ENCODE peak calls at places on chromosomes 2 and 18, in seven cellular contexts. W is left ventricle myocardium inferior; R is fibroblast of lung; N is mammary epithelial cell; P is body of pancreas; X is naive thymus-derived CD4-positive, alpha-beta T cell; V is spleen. T is an unnamed sample.
A peak's percentile ranks its signal among the peaks of the same experiment; 100 is the strongest.

GRCh38 chr2:34096552-34097171 is 497.6 kb upstream of the FAM98A start:
- DNase-seq in R (peak; percentile 51), P (peak; percentile 71), X (peak; percentile 10), V (no peak), N (peak; percentile 47), W (no peak), T (peak; percentile 43)

GRCh38 chr2:221289389-221289788 is 282.7 kb downstream of the EPHA4 start:
- DNase-seq in W (no peak), N (no peak), V (no peak), R (peak; percentile 60), X (no peak), P (no peak), T (peak; percentile 5)

GRCh38 chr18:62434798-62435197 is 88.0 kb upstream of the ZCCHC2 start:
- DNase-seq in N (no peak), X (no peak), V (no peak), R (no peak), P (no peak), W (no peak), T (no peak)

GRCh38 chr18:2932247-2933181 is 80.4 kb downstream of the LPIN2 start:
- DNase-seq in X (peak; percentile 70), P (peak; percentile 52), N (peak; percentile 29), W (no peak), R (peak; percentile 45), V (no peak), T (no peak)

GRCh38 chr18:46213295-46213694 is 109.1 kb downstream of the HAUS1 start:
- DNase-seq in P (no peak), X (peak; percentile 20), W (no peak), R (no peak), N (no peak), V (no peak), T (no peak)

GRCh38 chr2:27624943-27625342 is 3.9 kb downstream of the CCDC121 start:
- DNase-seq in R (no peak), W (no peak), N (no peak), X (no peak), V (no peak), P (no peak), T (no peak)

GRCh38 chr2:235460548-235461047 is 33.2 kb upstream of the AGAP1 start:
- DNase-seq in W (no peak), R (no peak), P (no peak), V (no peak), X (no peak), N (no peak), T (no peak)

GRCh38 chr18:56386856-56387255 is 251.5 kb downstream of the TXNL1 start:
- DNase-seq in N (no peak), V (no peak), X (no peak), R (no peak), W (no peak), P (no peak), T (no peak)

GRCh38 chr18:21074336-21075323 is 37.0 kb downstream of the ROCK1 start:
- DNase-seq in R (no peak), W (no peak), X (no peak), N (peak; percentile 66), V (no peak), P (no peak), T (peak; percentile 78)

DNA sequence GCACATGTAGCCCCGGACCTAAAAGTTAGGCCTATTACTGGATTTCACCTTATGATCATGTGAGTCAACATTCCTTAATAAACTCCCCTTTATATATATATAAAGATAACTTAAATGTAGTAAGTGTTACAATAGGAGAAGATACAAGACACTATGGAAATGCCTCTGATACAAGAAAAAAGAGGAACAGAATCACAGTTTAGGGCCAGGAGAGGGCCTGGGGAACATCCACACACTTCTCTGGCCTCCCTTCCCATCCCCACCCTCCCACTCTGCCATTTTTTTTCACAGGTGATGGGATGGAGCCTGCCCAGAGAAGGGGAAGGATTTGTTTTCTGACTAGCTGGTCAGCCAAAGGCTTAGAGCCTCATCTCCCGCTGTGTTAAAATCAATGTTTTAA is 6.4 kb downstream of the CDC42EP3 start:
- DNase-seq in W (no peak), V (no peak), P (no peak), R (no peak), X (no peak), N (no peak), T (no peak)
- H3K4me1 ChIP-seq in W (peaks cover 99% of the 10 kb centered on the region), V (peaks cover 24% of the 10 kb centered on the region), P (peaks cover 23% of the 10 kb centered on the region), R (peaks cover 5% of the 10 kb centered on the region), X (peaks cover 45% of the 10 kb centered on the region), N (peaks cover 21% of the 10 kb centered on the region), T (peaks cover 9% of the 10 kb centered on the region)

DNA sequence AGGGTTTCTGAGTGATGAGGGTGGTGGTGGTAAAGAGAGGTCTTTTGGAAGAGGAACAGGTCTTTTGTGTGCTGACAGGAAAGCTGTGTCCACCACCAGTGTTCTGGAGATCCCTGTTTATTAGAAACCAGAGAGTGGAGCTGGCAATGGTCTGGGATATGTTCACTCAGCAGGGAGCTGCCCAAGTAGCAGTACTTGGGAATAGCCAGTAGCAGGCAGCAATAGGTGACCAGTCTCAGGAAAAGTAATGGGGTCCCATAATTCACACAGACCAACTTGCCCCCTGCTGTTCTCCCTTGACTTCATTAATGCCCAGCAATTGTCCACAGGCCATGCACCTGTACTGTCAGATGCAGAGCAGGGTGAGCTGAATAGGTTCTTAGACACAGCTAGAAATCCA is 1.8 kb downstream of the TSPYL6 start:
- DNase-seq in X (no peak), R (no peak), W (no peak), N (no peak), V (no peak), P (no peak), T (no peak)
- H3K27ac ChIP-seq in X (no peak overlapping the region), R (no peak overlapping the region), W (no peak overlapping the region), N (no peak overlapping the region), V (no peak overlapping the region), P (no peak overlapping the region), T (no peak overlapping the region)

DNA sequence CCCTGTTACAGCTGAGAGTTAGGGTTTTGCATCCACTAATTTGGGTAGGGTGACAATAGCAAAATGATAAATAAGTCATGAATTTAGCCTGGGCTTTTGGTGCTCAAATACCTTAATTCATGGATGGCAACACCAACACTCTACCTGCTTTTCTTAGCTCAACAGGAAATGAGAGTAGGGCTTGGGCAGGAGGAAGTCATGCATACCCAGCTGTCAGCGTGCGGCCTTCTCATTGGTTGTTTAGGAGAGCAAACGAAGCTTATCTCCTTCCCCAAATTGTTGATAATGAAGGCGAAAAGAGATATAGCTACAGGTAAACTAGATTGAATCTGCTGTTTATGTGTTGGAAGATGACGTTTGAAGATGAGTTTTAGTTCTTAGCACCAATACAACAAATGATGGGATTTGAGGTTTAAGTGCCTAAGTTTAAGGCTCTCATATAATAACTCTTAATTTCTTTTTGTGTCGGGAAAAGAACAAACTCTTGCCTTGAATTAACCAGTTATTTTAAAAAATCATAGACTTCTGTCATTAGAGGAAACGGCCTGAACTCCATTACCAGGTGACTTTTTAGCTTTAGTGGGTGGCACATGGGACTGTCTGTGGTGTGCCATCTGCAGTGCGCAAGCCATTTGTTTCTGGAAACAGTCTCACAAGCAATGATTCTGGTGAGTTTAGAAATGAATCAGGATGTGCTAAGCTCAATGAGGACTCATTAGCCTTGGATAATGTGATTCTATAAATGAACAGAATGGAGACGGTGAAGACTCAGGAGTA is 19.7 kb downstream of the MAP4K4 start:
- DNase-seq in P (no peak), V (peak; percentile 88), N (no peak), X (peak; percentile 65), W (no peak), R (no peak), T (no peak)
- H3K4me1 ChIP-seq in P (peaks cover 6% of the 10 kb centered on the region), V (peaks cover 53% of the 10 kb centered on the region), N (peaks cover 17% of the 10 kb centered on the region), X (peaks cover 53% of the 10 kb centered on the region), W (peaks cover 90% of the 10 kb centered on the region), R (peaks cover 22% of the 10 kb centered on the region), T (peaks cover 9% of the 10 kb centered on the region)

GRCh38 chr18:11137400-11137799 is 12.0 kb downstream of the PIEZO2 start:
- DNase-seq in V (no peak), W (no peak), P (peak; percentile 75), R (no peak), N (no peak), X (no peak), T (no peak)

DNA sequence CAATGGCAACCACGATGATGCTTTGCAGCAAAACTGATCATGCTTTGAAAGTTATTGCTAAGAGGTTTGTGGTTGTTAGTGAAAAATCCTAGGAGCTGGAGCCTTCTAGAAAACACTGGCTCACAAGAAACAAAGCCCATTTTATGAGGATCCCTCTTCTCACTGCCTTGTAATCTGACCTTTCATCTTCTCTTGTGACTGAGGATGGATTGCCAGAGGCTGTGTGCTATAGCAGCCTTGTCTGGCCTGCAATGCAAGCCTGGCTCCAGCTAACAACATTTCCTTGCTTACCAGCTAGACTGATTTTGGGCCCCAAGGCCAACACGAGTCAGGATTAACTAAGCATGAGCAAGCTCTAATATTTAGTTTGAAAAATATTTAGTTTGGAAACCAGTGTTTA is 13.1 kb downstream of the PIEZO2 start:
- DNase-seq in R (no peak), N (no peak), P (no peak), X (no peak), V (no peak), W (no peak), T (no peak)
- H3K27ac ChIP-seq in R (no peak overlapping the region), N (no peak overlapping the region), P (no peak overlapping the region), X (no peak overlapping the region), V (no peak overlapping the region), W (no peak overlapping the region), T (no peak overlapping the region)

GRCh38 chr2:11288431-11288830 is 56.0 kb downstream of the ROCK2 start:
- DNase-seq in R (no peak), X (no peak), W (no peak), V (no peak), P (no peak), N (no peak), T (no peak)
- H3K4me1 ChIP-seq in R (no peaks in the 10 kb centered on the region), X (no peaks in the 10 kb centered on the region), W (peaks cover 71% of the 10 kb centered on the region), V (peaks cover 7% of the 10 kb centered on the region), P (peaks cover 21% of the 10 kb centered on the region), N (no peaks in the 10 kb centered on the region), T (no peaks in the 10 kb centered on the region)

GRCh38 chr18:9631814-9632496 is 17.6 kb upstream of the PPP4R1 start:
- DNase-seq in X (no peak), R (peak; percentile 95), P (no peak), N (peak; percentile 73), W (no peak), V (no peak), T (peak; percentile 72)
- H3K27ac ChIP-seq in X (no peak overlapping the region), R (peak overlapping the region; percentile 73), P (peak overlapping the region; percentile 16), N (peak overlapping the region; percentile 3), W (no peak overlapping the region), V (no peak overlapping the region), T (peak overlapping the region; percentile 76)

GRCh38 chr2:6931753-6932152 is 14.5 kb downstream of the RNF144A start:
- DNase-seq in V (no peak), R (no peak), P (no peak), W (no peak), X (no peak), N (no peak), T (no peak)
- H3K4me1 ChIP-seq in V (peaks cover 60% of the 10 kb centered on the region), R (no peaks in the 10 kb centered on the region), P (peaks cover 86% of the 10 kb centered on the region), W (peaks cover 81% of the 10 kb centered on the region), X (no peaks in the 10 kb centered on the region), N (no peaks in the 10 kb centered on the region), T (no peaks in the 10 kb centered on the region)

GRCh38 chr2:218295029-218295428 is 2.7 kb upstream of the TMBIM1 start:
- DNase-seq in R (no peak), N (peak; percentile 67), V (no peak), W (no peak), X (no peak), P (peak; percentile 63), T (no peak)
- H3K27ac ChIP-seq in R (no peak overlapping the region), N (peak overlapping the region; percentile 76), V (peak overlapping the region; percentile 96), W (peak overlapping the region; percentile 4), X (no peak overlapping the region), P (peak overlapping the region; percentile 99), T (peak overlapping the region; percentile 98)

GRCh38 chr2:105794926-105795574 is 50.3 kb downstream of the NCK2 start:
- DNase-seq in P (no peak), R (no peak), X (no peak), V (no peak), W (no peak), N (no peak), T (no peak)
- H3K4me1 ChIP-seq in P (peaks cover 46% of the 10 kb centered on the region), R (peaks cover 29% of the 10 kb centered on the region), X (peaks cover 92% of the 10 kb centered on the region), V (peaks cover 77% of the 10 kb centered on the region), W (peaks cover 81% of the 10 kb centered on the region), N (peaks cover 59% of the 10 kb centered on the region), T (peaks cover 57% of the 10 kb centered on the region)

T was measured in foreskin keratinocyte.